ENCODE peak calls at places on chromosome 22, in four cellular contexts. One of them, this sample, is unnamed. For H3K27me3, the result is how much of the 10 kb centered on the place peaks cover.

GRCh38 chr22:27564806-27565205 is 236.8 kb downstream of the MN1 start:
- DNase-seq in prostate gland: no peak
- DNase-seq in body of pancreas: no peak
- DNase-seq in heart left ventricle: no peak
- DNase-seq in this sample: no peak

GRCh38 chr22:49525776-49526535 is 301.7 kb downstream of the BRD1 start:
- DNase-seq in prostate gland: no peak
- DNase-seq in body of pancreas: no peak
- DNase-seq in heart left ventricle: no peak
- DNase-seq in this sample: peak

GRCh38 chr22:48071828-48072227 is 1309.4 kb downstream of the TBC1D22A start:
- DNase-seq in prostate gland: no peak
- DNase-seq in body of pancreas: no peak
- DNase-seq in heart left ventricle: no peak
- DNase-seq in this sample: no peak

GRCh38 chr22:46775789-46776485 is 13.5 kb downstream of the TBC1D22A start:
- DNase-seq in prostate gland: no peak
- DNase-seq in body of pancreas: no peak
- DNase-seq in heart left ventricle: no peak
- DNase-seq in this sample: no peak

GRCh38 chr22:29309332-29310064 is 3.0 kb downstream of the GAS2L1 start:
- DNase-seq in prostate gland: no peak
- DNase-seq in body of pancreas: peak
- DNase-seq in heart left ventricle: peak
- DNase-seq in this sample: peak

GRCh38 chr22:22397875-22398524 is 110.5 kb downstream of the ZNF280B start:
- DNase-seq in prostate gland: no peak
- DNase-seq in body of pancreas: no peak
- DNase-seq in heart left ventricle: peak
- DNase-seq in this sample: peak

GRCh38 chr22:33922268-33922667 is 2.0 kb upstream of the LARGE1 start:
- DNase-seq in prostate gland: peak
- DNase-seq in body of pancreas: peak
- DNase-seq in heart left ventricle: no peak
- DNase-seq in this sample: peak

GRCh38 chr22:49247194-49247924 is 580.3 kb downstream of the BRD1 start:
- DNase-seq in prostate gland: no peak
- DNase-seq in body of pancreas: no peak
- DNase-seq in heart left ventricle: no peak
- DNase-seq in this sample: peak

GRCh38 chr22:45586651-45587405 is 84.1 kb downstream of the FBLN1 start:
- DNase-seq in prostate gland: no peak
- DNase-seq in body of pancreas: no peak
- DNase-seq in heart left ventricle: no peak
- DNase-seq in this sample: no peak

DNA sequence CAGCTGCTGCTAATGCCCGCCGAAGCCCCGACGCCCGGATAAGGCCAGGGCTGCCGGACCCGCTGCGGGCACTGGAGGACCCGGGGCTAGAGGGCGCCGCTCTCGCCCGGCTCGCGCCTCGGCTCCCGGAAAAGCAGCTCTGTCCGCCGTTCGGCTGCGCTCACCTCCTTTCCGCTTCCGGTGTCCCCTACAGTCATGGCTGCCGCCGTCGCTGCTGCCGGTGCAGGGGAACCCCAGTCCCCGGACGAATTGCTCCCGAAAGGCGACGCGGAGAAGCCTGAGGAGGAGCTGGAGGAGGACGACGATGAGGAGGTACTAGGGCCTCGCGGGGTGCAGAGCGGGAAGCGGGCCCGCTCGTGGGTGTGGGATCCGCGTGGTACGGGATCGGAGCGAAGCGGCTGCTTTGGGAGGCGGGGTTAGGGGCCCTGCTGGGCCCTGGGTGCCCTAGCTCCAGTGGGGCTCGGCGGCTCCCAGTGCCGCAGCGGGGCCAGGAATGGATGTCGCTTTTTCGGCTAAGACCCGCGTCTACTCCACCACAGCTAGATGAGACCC is at the start of gene TOMM22:
- DNase-seq in prostate gland: peak
- DNase-seq in body of pancreas: peak
- DNase-seq in heart left ventricle: peak
- DNase-seq in this sample: peak
- TF ChIP-seq CTCF in prostate gland: peak
- TF ChIP-seq CTCF in body of pancreas: peak
- TF ChIP-seq CTCF in heart left ventricle: peak
- TF ChIP-seq CTCF in this sample: peak

DNA sequence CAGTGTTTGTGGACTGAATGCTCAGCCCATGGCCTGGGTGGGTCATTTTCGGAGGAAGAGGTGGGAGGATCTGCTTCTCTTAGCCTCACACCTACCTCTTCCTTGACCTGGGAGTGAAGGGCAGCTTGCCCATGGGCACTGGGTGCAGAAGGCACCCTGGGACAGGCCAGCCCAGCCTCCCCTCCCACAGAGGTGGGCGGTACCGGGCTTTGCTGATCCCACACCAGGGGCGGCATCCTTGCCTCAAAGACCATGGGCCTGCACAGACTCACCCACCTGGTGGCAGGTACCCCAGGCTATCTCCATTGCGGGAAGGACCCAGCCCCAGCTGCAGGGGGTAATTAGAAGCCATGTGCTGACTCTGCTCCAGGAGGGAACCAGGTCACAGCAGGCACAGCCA is 1.5 kb upstream of the PNPLA5 start:
- DNase-seq in prostate gland: no peak
- DNase-seq in body of pancreas: no peak
- DNase-seq in heart left ventricle: no peak
- DNase-seq in this sample: no peak
- H3K27me3 ChIP-seq in prostate gland: under half
- H3K27me3 ChIP-seq in body of pancreas: under half
- H3K27me3 ChIP-seq in heart left ventricle: under half
- H3K27me3 ChIP-seq in this sample: under half

GRCh38 chr22:18154821-18155390 is 4.9 kb downstream of the USP18 start:
- DNase-seq in prostate gland: no peak
- DNase-seq in body of pancreas: no peak
- DNase-seq in heart left ventricle: no peak
- DNase-seq in this sample: no peak

GRCh38 chr22:18157714-18158028 is 7.7 kb downstream of the USP18 start:
- DNase-seq in prostate gland: no peak
- DNase-seq in body of pancreas: no peak
- DNase-seq in heart left ventricle: no peak
- DNase-seq in this sample: no peak

GRCh38 chr22:18152519-18152918 is 2.5 kb downstream of the USP18 start:
- DNase-seq in prostate gland: no peak
- DNase-seq in body of pancreas: no peak
- DNase-seq in heart left ventricle: no peak
- DNase-seq in this sample: no peak

DNA sequence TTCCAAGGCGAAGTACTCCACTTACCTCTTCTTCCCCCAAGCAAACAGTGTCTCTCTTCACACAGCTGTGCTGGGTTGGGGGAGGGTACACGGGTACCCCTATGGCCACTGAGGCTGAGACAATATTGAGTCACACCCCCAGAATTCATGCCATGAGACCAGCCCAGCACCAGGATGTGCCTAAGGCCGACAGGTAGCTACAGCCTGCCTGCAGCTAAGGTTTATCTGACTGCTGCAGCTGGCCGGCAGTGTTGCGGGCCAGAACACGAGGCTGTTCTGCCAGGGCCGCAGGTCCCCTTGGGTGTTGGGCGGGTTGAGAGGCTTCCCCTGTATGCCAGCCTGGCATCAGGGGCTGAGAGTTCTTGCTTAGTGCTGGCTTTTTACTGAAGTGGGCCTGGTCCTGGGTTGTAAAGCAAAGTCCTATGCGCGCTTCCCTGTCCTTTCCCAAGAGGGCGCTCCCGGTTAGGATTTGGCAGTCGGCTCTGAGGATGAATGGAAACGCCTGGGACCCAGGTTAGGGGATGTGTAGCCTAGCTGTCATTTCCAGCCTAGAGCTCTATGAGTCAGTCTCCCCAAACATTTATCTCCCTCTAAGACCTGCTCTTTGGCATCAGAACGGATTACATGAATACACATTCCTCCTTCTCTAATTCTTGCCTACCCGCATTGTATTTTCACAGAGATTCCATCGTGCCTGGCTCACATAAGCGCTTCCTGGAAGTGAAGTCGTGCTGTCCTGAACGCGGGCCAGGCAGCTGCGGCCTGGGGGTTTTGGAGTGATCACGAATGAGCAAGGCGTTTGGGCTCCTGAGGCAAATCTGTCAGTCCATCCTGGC is 7.1 kb downstream of the USP18 start:
- DNase-seq in prostate gland: peak
- DNase-seq in body of pancreas: peak
- DNase-seq in heart left ventricle: peak
- DNase-seq in this sample: peak
- TF ChIP-seq POLR2A in prostate gland: no peak
- TF ChIP-seq POLR2A in body of pancreas: no peak
- TF ChIP-seq POLR2A in heart left ventricle: no peak
- TF ChIP-seq POLR2A in this sample: no peak

GRCh38 chr22:36369922-36370781 is 17.6 kb downstream of the MYH9 start:
- DNase-seq in prostate gland: peak
- DNase-seq in body of pancreas: peak
- DNase-seq in heart left ventricle: no peak
- DNase-seq in this sample: peak

GRCh38 chr22:36367479-36367878 is 20.3 kb downstream of the MYH9 start:
- DNase-seq in prostate gland: no peak
- DNase-seq in body of pancreas: peak
- DNase-seq in heart left ventricle: no peak
- DNase-seq in this sample: peak

GRCh38 chr22:36369004-36369921 is 18.5 kb downstream of the MYH9 start:
- DNase-seq in prostate gland: no peak
- DNase-seq in body of pancreas: peak
- DNase-seq in heart left ventricle: no peak
- DNase-seq in this sample: no peak

GRCh38 chr22:36367066-36367465 is 20.7 kb downstream of the MYH9 start:
- DNase-seq in prostate gland: no peak
- DNase-seq in body of pancreas: peak
- DNase-seq in heart left ventricle: no peak
- DNase-seq in this sample: no peak

DNA sequence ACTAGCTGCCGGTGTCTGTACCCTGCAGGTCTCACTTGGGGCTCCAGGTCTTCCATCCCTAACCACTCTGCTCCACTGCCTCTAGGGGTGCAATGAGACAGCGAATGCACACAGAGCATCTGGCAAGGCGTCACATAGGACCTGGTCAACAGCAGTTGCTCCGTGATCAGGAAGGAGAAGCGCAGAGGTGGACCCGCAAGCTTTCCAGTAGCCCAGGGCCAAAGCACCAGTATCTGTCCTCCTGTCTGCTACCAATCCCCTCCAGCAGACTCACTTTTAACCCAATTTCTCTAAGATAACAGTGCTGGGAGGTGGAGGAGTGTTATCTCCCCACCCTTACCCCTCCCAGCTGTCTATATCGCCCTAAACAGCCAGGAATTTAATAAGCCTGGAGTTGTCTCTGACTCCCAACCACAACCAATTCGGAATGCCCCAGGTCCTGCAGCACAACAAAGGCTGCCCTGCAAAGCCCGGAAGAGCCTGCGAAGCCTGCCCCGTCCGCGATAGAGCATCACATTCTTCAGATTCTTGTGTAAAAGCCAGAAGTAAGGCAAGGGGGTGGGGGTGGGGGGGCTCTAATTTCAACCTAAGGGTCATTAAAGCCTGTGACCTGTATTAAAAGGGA is 19.3 kb downstream of the MYH9 start:
- DNase-seq in prostate gland: no peak
- DNase-seq in body of pancreas: peak
- DNase-seq in heart left ventricle: no peak
- DNase-seq in this sample: no peak
- TF ChIP-seq CTCF in prostate gland: no peak
- TF ChIP-seq CTCF in body of pancreas: no peak
- TF ChIP-seq CTCF in heart left ventricle: peak
- TF ChIP-seq CTCF in this sample: no peak

GRCh38 chr22:41914611-41915034 is 251 bp downstream of the SHISA8 start:
- DNase-seq in prostate gland: no peak
- DNase-seq in body of pancreas: no peak
- DNase-seq in heart left ventricle: no peak
- DNase-seq in this sample: no peak

GRCh38 chr22:41913842-41914534 is 886 bp downstream of the SHISA8 start:
- DNase-seq in prostate gland: no peak
- DNase-seq in body of pancreas: no peak
- DNase-seq in heart left ventricle: no peak
- DNase-seq in this sample: no peak

GRCh38 chr22:41912338-41913039 is 2.4 kb downstream of the SHISA8 start:
- DNase-seq in prostate gland: no peak
- DNase-seq in body of pancreas: no peak
- DNase-seq in heart left ventricle: no peak
- DNase-seq in this sample: no peak

GRCh38 chr22:41911292-41911611 is 3.6 kb downstream of the SHISA8 start:
- DNase-seq in prostate gland: no peak
- DNase-seq in body of pancreas: no peak
- DNase-seq in heart left ventricle: no peak
- DNase-seq in this sample: no peak

DNA sequence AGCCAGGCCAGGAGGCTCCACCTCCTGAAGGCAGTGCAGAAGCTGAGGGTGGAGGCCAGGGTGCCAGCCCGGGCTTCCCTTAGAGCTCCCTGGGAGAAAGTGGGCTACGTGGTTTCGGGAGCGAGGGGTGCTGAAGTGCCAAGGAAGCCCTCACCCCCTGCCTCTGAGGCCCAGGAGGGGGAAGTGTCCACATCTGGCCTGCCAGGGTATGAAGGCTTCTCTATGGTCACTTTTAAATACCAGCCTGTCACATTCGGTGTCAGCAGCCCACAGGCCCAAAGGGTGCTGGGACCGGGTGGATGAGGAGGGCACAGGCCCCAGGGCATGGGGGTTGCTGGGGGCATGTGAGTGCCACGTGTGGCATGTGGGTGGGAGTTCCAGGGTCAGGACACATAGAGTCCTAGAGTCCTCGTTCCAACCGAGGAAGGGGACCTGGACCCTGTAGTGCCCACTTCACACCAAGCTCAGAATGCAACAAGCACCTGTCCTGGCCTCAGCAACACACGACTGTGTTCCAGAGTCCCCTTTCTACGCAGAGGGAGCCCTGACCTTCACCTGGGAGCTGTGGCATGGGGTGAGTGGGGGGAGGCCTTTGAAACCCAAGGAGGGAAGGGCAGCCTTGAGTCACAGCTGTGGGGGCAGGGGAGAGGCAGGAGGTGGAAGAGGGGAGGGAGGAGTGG is 1.7 kb downstream of the SHISA8 start:
- DNase-seq in prostate gland: no peak
- DNase-seq in body of pancreas: no peak
- DNase-seq in heart left ventricle: no peak
- DNase-seq in this sample: no peak
- H3K27me3 ChIP-seq in prostate gland: under half
- H3K27me3 ChIP-seq in body of pancreas: under half
- H3K27me3 ChIP-seq in heart left ventricle: under half
- H3K27me3 ChIP-seq in this sample: under half

GRCh38 chr22:42414565-42415298 is 17.5 kb downstream of the NFAM1 start:
- DNase-seq in prostate gland: no peak
- DNase-seq in body of pancreas: no peak
- DNase-seq in heart left ventricle: no peak
- DNase-seq in this sample: no peak

GRCh38 chr22:42416671-42417230 is 15.5 kb downstream of the NFAM1 start:
- DNase-seq in prostate gland: no peak
- DNase-seq in body of pancreas: no peak
- DNase-seq in heart left ventricle: no peak
- DNase-seq in this sample: no peak

GRCh38 chr22:42417645-42418303 is 14.4 kb downstream of the NFAM1 start:
- DNase-seq in prostate gland: no peak
- DNase-seq in body of pancreas: no peak
- DNase-seq in heart left ventricle: no peak
- DNase-seq in this sample: no peak

GRCh38 chr22:42418811-42419243 is 13.4 kb downstream of the NFAM1 start:
- DNase-seq in prostate gland: no peak
- DNase-seq in body of pancreas: no peak
- DNase-seq in heart left ventricle: no peak
- DNase-seq in this sample: no peak

GRCh38 chr22:42419328-42419881 is 12.8 kb downstream of the NFAM1 start:
- DNase-seq in prostate gland: no peak
- DNase-seq in body of pancreas: no peak
- DNase-seq in heart left ventricle: no peak
- DNase-seq in this sample: no peak
- TF ChIP-seq POLR2A in prostate gland: no peak
- TF ChIP-seq POLR2A in body of pancreas: no peak
- TF ChIP-seq POLR2A in heart left ventricle: no peak
- TF ChIP-seq POLR2A in this sample: no peak